ENCODE peak calls at places on chromosomes 5 and 9, in four cellular contexts. Y, X, S and P are unnamed samples.

GRCh38 chr9:124271660-124272059 is 13.9 kb downstream of the NEK6 start:
- DNase-seq in Y (no peak), X (no peak), S (no peak), P (no peak)

GRCh38 chr5:59164041-59164830 is 581.4 kb downstream of the RAB3C start:
- DNase-seq in Y (no peak), X (no peak), S (no peak), P (no peak)

GRCh38 chr9:132857601-132858342 is 20.3 kb downstream of the AK8 start:
- DNase-seq in Y (peak), X (no peak), S (no peak), P (no peak)

GRCh38 chr5:1003296-1003937 is 5.2 kb upstream of the NKD2 start:
- DNase-seq in Y (no peak), X (no peak), S (no peak), P (no peak)

GRCh38 chr5:134451618-134452505 is 40.2 kb upstream of the CDKN2AIPNL start:
- DNase-seq in Y (no peak), X (no peak), S (no peak), P (no peak)

GRCh38 chr9:90142580-90142979 is 500.0 kb downstream of the DIRAS2 start:
- DNase-seq in Y (peak), X (peak), S (peak), P (peak)

GRCh38 chr5:119063579-119064379 is 7.1 kb upstream of the DMXL1 start:
- DNase-seq in Y (no peak), X (peak), S (no peak), P (no peak)

GRCh38 chr9:82332018-82332773 is 343.6 kb downstream of the SPATA31D1 start:
- DNase-seq in Y (no peak), X (no peak), S (no peak), P (no peak)

GRCh38 chr5:168562274-168562673 is 16.9 kb downstream of the PANK3 start:
- DNase-seq in Y (no peak), X (no peak), S (no peak), P (no peak)

GRCh38 chr5:82341325-82341724 is 63.2 kb upstream of the RPS23 start:
- DNase-seq in Y (no peak), X (no peak), S (no peak), P (no peak)

GRCh38 chr9:79524266-79524665 is 47.5 kb upstream of the TLE4 start:
- DNase-seq in Y (no peak), X (no peak), S (no peak), P (no peak)

GRCh38 chr9:127033059-127033458 is 89.4 kb downstream of the ANGPTL2 start:
- DNase-seq in Y (no peak), X (no peak), S (no peak), P (no peak)

GRCh38 chr5:173890195-173890951 is 2.2 kb downstream of the CPEB4 start:
- DNase-seq in Y (peak), X (no peak), S (peak), P (no peak)

GRCh38 chr9:124621371-124622328 is 114.5 kb upstream of the NR5A1 start:
- DNase-seq in Y (no peak), X (no peak), S (no peak), P (no peak)

GRCh38 chr5:79318935-79319614 is 83.1 kb downstream of the JMY start:
- DNase-seq in Y (no peak), X (no peak), S (no peak), P (no peak)

GRCh38 chr9:36640982-36641381 is 68.3 kb downstream of the MELK start:
- DNase-seq in Y (no peak), X (no peak), S (no peak), P (no peak)

GRCh38 chr5:28400076-28400475 is 1361.7 kb upstream of the CDH9 start:
- DNase-seq in Y (no peak), X (no peak), S (no peak), P (no peak)

GRCh38 chr9:68560131-68560844 is 19.6 kb upstream of the TMEM252 start:
- DNase-seq in Y (peak), X (peak), S (peak), P (peak)

GRCh38 chr9:2916382-2916985 is 72.6 kb upstream of the PUM3 start:
- DNase-seq in Y (no peak), X (no peak), S (peak), P (no peak)

GRCh38 chr5:178370102-178370501 is 137.5 kb upstream of the PHYKPL start:
- DNase-seq in Y (no peak), X (no peak), S (no peak), P (no peak)

GRCh38 chr5:1324719-1325190 is 20.1 kb downstream of the CLPTM1L start:
- DNase-seq in Y (no peak), X (no peak), S (no peak), P (no peak)

GRCh38 chr9:99377790-99378775 is 156.0 kb downstream of the SEC61B start:
- DNase-seq in Y (no peak), X (no peak), S (no peak), P (no peak)

GRCh38 chr5:95631991-95632675 is 12.2 kb downstream of the GPR150 start:
- DNase-seq in Y (no peak), X (peak), S (no peak), P (no peak)

GRCh38 chr9:116074658-116075057 is 78.9 kb upstream of the PAPPA start:
- DNase-seq in Y (no peak), X (no peak), S (no peak), P (no peak)

GRCh38 chr9:124762633-124763032 is 8.5 kb downstream of the NR6A1 start:
- DNase-seq in Y (no peak), X (no peak), S (no peak), P (no peak)

GRCh38 chr5:2748180-2748840 is 3.2 kb downstream of the IRX2 start:
- DNase-seq in Y (no peak), X (no peak), S (no peak), P (no peak)

GRCh38 chr5:135448071-135448704 is 1.0 kb upstream of the DCANP1 start:
- DNase-seq in Y (no peak), X (no peak), S (no peak), P (no peak)

GRCh38 chr5:32290922-32291321 is 21.8 kb downstream of the MTMR12 start:
- DNase-seq in Y (no peak), X (no peak), S (no peak), P (no peak)

GRCh38 chr5:10250804-10251276 is 760 bp downstream of the CCT5 start:
- DNase-seq in Y (no peak), X (peak), S (peak), P (no peak)

GRCh38 chr9:114366334-114367128 is 21.3 kb downstream of the AKNA start:
- DNase-seq in Y (no peak), X (peak), S (no peak), P (no peak)

GRCh38 chr9:77475641-77476473 is 172.3 kb downstream of the GNA14 start:
- DNase-seq in Y (no peak), X (peak), S (no peak), P (no peak)

GRCh38 chr5:77560677-77561263 is 68.7 kb upstream of the WDR41 start:
- DNase-seq in Y (no peak), X (peak), S (peak), P (no peak)
- TF ChIP-seq CTCF in Y (peak), X (no peak), S (peak), P (peak)

DNA sequence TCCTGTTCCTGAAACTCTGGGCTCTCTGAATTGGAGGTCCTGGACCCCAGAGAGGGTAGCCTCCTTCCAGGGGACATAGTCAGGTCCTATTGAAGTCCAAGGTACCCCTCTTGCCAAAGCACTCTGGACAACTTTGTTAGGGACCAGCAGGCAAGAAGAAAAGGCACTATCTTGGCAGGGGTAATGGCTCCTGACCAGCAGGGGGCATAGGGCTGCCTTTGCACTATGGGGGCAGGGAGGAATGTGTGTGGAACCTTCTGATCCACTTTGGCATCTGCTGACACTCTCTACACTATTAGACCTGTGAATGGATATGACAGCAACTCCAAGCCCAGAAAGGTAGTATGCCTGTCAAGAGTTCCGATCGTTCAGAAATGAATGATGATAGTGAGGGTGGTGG is 179.0 kb upstream of the CD180 start:
- DNase-seq in Y (no peak), X (no peak), S (no peak), P (no peak)
- TF ChIP-seq CTCF in Y (no peak), X (no peak), S (no peak), P (no peak)

DNA sequence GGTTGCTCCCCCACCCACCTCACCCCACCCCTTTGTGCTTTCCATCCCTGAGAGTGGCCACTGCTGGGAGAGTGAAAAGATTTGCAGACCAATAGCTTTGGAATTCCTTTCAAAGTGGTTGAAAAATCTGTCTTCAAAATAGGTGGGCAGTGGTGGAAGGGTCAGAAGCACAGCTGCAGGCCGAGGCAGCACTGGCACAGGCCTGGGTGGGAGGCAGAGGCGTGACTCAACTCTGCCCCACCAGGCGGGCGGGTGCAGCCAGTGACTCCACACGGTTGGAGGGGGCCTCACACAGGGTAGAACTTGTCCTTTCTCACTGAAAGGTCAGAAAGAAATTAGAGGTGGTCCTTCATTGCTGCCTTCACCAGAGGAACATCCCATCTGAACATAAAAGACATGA is 214.9 kb upstream of the TBCA start:
- DNase-seq in Y (peak), X (no peak), S (no peak), P (no peak)
- TF ChIP-seq CTCF in Y (no peak), X (no peak), S (no peak), P (no peak)

GRCh38 chr5:123916331-123917121 is 404.5 kb downstream of the CSNK1G3 start:
- DNase-seq in Y (no peak), X (no peak), S (peak), P (no peak)
- TF ChIP-seq CTCF in Y (no peak), X (no peak), S (no peak), P (no peak)

GRCh38 chr9:87250205-87250604 is 247.5 kb upstream of the DAPK1 start:
- DNase-seq in Y (no peak), X (no peak), S (no peak), P (no peak)

GRCh38 chr9:87243602-87244001 is 254.1 kb upstream of the DAPK1 start:
- DNase-seq in Y (no peak), X (no peak), S (no peak), P (no peak)

GRCh38 chr9:87245271-87245670 is 252.4 kb upstream of the DAPK1 start:
- DNase-seq in Y (no peak), X (no peak), S (no peak), P (no peak)

GRCh38 chr9:87249029-87249428 is 248.6 kb upstream of the DAPK1 start:
- DNase-seq in Y (no peak), X (no peak), S (peak), P (no peak)
- TF ChIP-seq CTCF in Y (no peak), X (no peak), S (no peak), P (no peak)

DNA sequence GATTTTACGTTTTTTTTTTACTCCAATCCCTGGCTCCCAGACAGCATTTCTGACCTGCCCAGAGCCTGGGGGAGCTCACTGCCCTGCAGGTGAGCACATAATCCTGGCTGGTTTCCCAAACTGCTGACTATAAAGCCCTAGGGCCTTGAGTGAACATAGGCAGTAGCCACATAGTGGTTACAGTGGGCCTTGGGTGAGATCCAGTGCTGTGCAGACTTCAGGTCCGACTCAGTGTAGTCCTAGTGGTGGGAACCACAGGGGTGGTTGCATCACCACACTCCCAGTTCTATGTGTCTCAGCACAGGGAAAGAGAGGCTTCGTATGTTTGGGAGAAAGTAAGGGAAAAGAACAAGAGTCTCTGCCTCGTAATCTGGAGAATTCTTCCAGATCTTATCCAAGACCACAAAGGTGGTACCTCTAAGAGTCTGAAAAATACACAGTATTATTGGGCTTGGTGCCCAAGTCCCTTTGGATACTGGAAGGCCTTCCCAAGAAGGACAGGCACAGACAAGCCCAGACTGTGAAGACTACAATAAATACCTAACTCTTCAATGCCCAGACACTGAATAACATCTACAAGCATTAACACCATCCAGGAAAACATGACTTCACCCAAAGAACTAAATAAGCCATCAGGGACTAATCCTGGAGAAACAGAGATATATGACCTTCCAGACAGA is 89.4 kb downstream of the TSSK1B start:
- DNase-seq in Y (no peak), X (no peak), S (no peak), P (no peak)
- TF ChIP-seq CTCF in Y (no peak), X (no peak), S (peak), P (no peak)